ENCODE peak calls at places on chromosome 1, in five cellular contexts. D is WTC11, L is HFF-Myc, M is cardiac muscle cell, T is GM13977. E is an unnamed sample.
A peak's percentile ranks its signal among the peaks of the same experiment; 100 is the strongest.

GRCh38 chr1:166907763-166908162 is 31.7 kb upstream of the TADA1 start:
- DNase-seq in T (no peak), M (no peak), D (no peak), L (no peak), E (no peak)

GRCh38 chr1:14332158-14332557 is 266.3 kb upstream of the KAZN start:
- DNase-seq in T (no peak), D (no peak), L (no peak), M (no peak), E (no peak)

GRCh38 chr1:8671313-8671917 is 146.0 kb downstream of the RERE start:
- DNase-seq in D (no peak), M (peak; percentile 74), T (no peak), L (no peak), E (peak; percentile 30)

GRCh38 chr1:40878906-40879305 is 16.7 kb upstream of the CITED4 start:
- DNase-seq in T (no peak), L (no peak), M (no peak), D (no peak), E (no peak)

GRCh38 chr1:229142496-229142895 is 128.4 kb upstream of the RAB4A start:
- DNase-seq in L (no peak), M (no peak), D (no peak), T (no peak), E (no peak)

GRCh38 chr1:45857101-45857700 is 53.8 kb downstream of the MAST2 start:
- DNase-seq in M (no peak), D (no peak), T (no peak), L (no peak), E (no peak)

GRCh38 chr1:234907585-234908457 is 220.8 kb downstream of the TOMM20 start:
- DNase-seq in D (no peak), L (peak; percentile 89), M (no peak), T (no peak), E (no peak)

GRCh38 chr1:94746635-94747525 is 73.3 kb upstream of the SLC44A3 start:
- DNase-seq in M (no peak), D (no peak), L (no peak), T (no peak), E (no peak)

GRCh38 chr1:62212411-62212810 is 17.8 kb downstream of the L1TD1 start:
- DNase-seq in T (no peak), L (no peak), M (no peak), D (no peak), E (no peak)

GRCh38 chr1:2044510-2045319 is 5.5 kb upstream of the PRKCZ start:
- DNase-seq in L (no peak), D (peak; percentile 80), T (peak; percentile 89), M (peak; percentile 74), E (peak; percentile 65)

GRCh38 chr1:220498188-220498587 is 29.7 kb upstream of the MARK1 start:
- DNase-seq in D (no peak), L (no peak), M (no peak), T (no peak), E (no peak)

GRCh38 chr1:51628715-51629590 is 12.1 kb downstream of the OSBPL9 start:
- DNase-seq in T (no peak), L (no peak), D (no peak), M (no peak), E (no peak)

GRCh38 chr1:192497214-192497794 is 78.3 kb upstream of the RGS1 start:
- DNase-seq in T (no peak), D (no peak), L (no peak), M (no peak), E (no peak)

GRCh38 chr1:174040387-174040786 is 18.2 kb upstream of the RC3H1 start:
- DNase-seq in T (no peak), D (no peak), M (no peak), L (peak; percentile 55), E (no peak)

GRCh38 chr1:160363951-160364350 is 2.9 kb upstream of the NHLH1 start:
- DNase-seq in D (no peak), T (no peak), M (no peak), L (no peak), E (peak; percentile 74)

GRCh38 chr1:69568435-69569280 is 936 bp downstream of the LRRC7 start:
- DNase-seq in T (peak; percentile 19), D (peak; percentile 17), M (peak; percentile 15), L (no peak), E (no peak)

DNA sequence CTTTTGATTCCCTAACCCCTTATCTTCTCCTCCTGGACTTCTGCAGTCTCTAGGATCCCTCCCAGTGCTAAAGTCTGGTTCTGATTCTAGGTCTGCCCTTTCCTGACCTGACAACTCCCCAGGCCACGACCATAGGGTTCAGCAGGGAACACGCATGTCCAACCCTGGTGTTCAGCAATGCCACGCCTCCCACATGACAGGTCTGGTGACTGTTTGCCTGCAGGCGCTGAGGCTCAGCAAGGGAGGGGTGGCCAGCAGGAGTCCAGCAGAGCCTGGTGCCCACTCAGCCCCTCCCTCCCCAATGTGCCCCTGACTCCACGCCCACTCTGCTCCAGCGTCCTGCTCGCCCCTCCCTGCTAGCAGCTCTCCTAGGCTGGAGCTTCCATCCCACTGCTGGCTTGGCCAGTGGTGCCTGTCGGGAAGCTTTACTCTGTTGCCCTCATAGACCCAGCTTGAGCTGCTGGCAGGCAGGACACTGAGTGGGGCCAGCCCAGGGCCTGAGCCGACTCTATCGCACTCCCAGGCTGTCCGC is 17.3 kb downstream of the SLC9A1 start:
- DNase-seq in L (no peak), D (no peak), T (no peak), M (peak; percentile 31), E (no peak)
- TF ChIP-seq CTCF in L (no peak), D (no peak), T (no peak), M (no peak), E (no peak)

GRCh38 chr1:18673976-18674375 is 43.3 kb downstream of the PAX7 start:
- DNase-seq in M (no peak), T (no peak), L (no peak), D (no peak), E (no peak)
- TF ChIP-seq CTCF in M (no peak), T (no peak), L (no peak), D (no peak), E (peak; percentile 6)

DNA sequence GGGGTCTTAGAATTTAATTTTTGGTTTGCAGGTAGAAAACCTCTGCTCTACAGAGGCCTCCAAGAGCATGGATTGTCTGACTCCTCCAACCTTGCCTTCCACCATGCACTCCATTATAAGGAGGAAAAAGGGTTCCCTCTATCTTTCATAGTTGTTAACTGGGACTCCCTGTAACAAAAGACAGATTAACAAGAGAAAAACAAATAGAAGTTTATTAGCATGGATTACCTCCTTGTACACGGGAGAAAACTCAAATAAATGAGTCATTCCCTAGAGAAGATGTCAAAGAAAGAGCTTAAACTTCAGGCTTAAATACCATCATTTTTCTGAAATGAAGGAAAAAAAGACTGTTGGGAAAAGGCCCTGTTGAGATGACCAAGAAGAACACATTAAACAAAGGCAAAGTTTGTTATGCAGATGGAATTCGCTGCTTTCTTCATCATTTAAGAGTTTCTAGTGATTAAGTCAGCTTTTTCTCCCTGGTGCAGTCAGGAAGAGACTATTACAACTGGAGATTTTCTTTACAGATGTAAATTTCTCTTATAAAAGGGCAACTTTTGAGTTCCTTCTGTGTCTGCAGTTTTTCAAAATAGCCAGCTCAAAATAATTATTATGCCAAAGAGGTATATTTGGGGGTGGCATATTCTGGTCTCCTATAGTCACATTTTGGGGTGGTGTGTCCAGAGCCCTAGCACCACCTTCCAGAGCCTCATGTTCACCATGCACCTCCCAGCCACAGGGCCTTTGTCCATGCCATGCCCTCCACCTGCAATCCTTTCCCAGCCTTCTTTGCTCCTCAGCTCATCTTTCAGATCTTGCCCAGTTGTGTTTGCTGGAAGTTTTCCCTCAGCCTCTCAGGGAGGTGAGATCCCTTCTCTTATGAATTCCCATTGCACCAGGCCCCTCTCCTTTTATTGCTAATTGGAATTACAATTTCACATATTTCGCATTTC is 63.1 kb upstream of the KLHDC7A start:
- DNase-seq in L (no peak), T (no peak), D (no peak), M (no peak), E (no peak)
- TF ChIP-seq CTCF in L (no peak), T (no peak), D (no peak), M (no peak), E (no peak)

DNA sequence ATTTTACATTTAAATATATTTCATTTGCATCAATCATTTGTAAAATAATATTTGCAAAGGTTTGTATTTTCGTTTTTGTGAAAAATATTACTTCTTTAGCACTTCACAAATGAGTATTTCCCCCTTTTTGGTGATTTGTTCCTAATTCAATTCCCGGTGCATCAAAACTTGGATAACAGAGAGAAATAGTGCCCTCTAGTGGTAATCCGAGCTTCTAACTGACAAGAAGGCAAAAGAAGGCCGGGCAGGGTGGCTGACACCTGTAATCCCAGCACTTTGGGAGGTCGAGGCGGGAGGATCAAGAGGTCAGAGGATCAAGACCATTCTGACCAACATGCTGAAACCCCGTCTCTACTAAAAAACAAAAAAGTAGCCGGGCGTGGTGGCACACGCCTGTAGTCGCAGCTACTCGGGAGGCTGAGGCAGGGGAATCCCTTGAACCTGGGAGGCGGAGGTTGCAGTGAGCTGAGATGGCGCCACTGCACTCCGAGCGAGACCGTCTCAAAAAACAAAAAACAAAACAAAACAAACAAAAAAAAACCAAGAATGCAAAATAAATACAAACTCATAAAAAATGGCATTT is 137.7 kb downstream of the COL11A1 start:
- DNase-seq in T (peak; percentile 34), D (peak; percentile 21), L (peak; percentile 37), M (peak; percentile 77), E (peak; percentile 28)
- TF ChIP-seq CTCF in T (peak; percentile 71), D (peak; percentile 72), L (peak; percentile 61), M (peak; percentile 68), E (peak; percentile 47)